ENCODE peak calls at places on chromosomes 2 and 18, in seven cellular contexts. One of them, this sample, is unnamed.
A peak's percentile ranks its signal among the peaks of the same experiment; 100 is the strongest.

GRCh38 chr2:157339965-157340655 is 14.5 kb upstream of the ERMN start:
- DNase-seq in H1: no peak
- DNase-seq in heart left ventricle: no peak
- DNase-seq in spleen: no peak
- DNase-seq in adrenal gland: no peak
- DNase-seq in HCT116: no peak
- DNase-seq in body of pancreas: peak; percentile 16
- DNase-seq in this sample: no peak

GRCh38 chr2:177315303-177315887 is 50.9 kb upstream of the NFE2L2 start:
- DNase-seq in H1: no peak
- DNase-seq in heart left ventricle: no peak
- DNase-seq in spleen: no peak
- DNase-seq in adrenal gland: no peak
- DNase-seq in HCT116: no peak
- DNase-seq in body of pancreas: no peak
- DNase-seq in this sample: no peak

GRCh38 chr18:57347784-57348183 is 4.6 kb upstream of the ST8SIA3 start:
- DNase-seq in H1: no peak
- DNase-seq in heart left ventricle: no peak
- DNase-seq in spleen: no peak
- DNase-seq in adrenal gland: no peak
- DNase-seq in HCT116: no peak
- DNase-seq in body of pancreas: no peak
- DNase-seq in this sample: no peak

GRCh38 chr2:16038586-16038985 is 98.2 kb downstream of the MYCN start:
- DNase-seq in H1: no peak
- DNase-seq in heart left ventricle: no peak
- DNase-seq in spleen: no peak
- DNase-seq in adrenal gland: no peak
- DNase-seq in HCT116: no peak
- DNase-seq in body of pancreas: no peak
- DNase-seq in this sample: no peak

GRCh38 chr2:70124983-70125480 is 37.8 kb downstream of the PCBP1 start:
- DNase-seq in H1: no peak
- DNase-seq in heart left ventricle: peak; percentile 79
- DNase-seq in spleen: peak; percentile 93
- DNase-seq in adrenal gland: peak; percentile 78
- DNase-seq in HCT116: no peak
- DNase-seq in body of pancreas: peak; percentile 73
- DNase-seq in this sample: no peak

GRCh38 chr2:58984731-58985130 is 743.6 kb upstream of the FANCL start:
- DNase-seq in H1: no peak
- DNase-seq in heart left ventricle: no peak
- DNase-seq in spleen: no peak
- DNase-seq in adrenal gland: no peak
- DNase-seq in HCT116: no peak
- DNase-seq in body of pancreas: no peak
- DNase-seq in this sample: no peak

GRCh38 chr2:115303-115702 is 69.0 kb upstream of the FAM110C start:
- DNase-seq in H1: no peak
- DNase-seq in heart left ventricle: no peak
- DNase-seq in spleen: no peak
- DNase-seq in adrenal gland: no peak
- DNase-seq in HCT116: peak; percentile 26
- DNase-seq in body of pancreas: no peak
- DNase-seq in this sample: no peak

GRCh38 chr2:238081150-238081549 is 19.0 kb upstream of the ESPNL start:
- DNase-seq in H1: no peak
- DNase-seq in heart left ventricle: no peak
- DNase-seq in spleen: no peak
- DNase-seq in adrenal gland: no peak
- DNase-seq in HCT116: no peak
- DNase-seq in body of pancreas: no peak
- DNase-seq in this sample: no peak

GRCh38 chr2:205694256-205694655 is 12.0 kb downstream of the NRP2 start:
- DNase-seq in H1: no peak
- DNase-seq in heart left ventricle: no peak
- DNase-seq in spleen: no peak
- DNase-seq in adrenal gland: no peak
- DNase-seq in HCT116: no peak
- DNase-seq in body of pancreas: no peak
- DNase-seq in this sample: no peak

GRCh38 chr2:37923308-37924055 is 1.6 kb upstream of the RMDN2 start:
- DNase-seq in H1: no peak
- DNase-seq in heart left ventricle: no peak
- DNase-seq in spleen: no peak
- DNase-seq in adrenal gland: no peak
- DNase-seq in HCT116: no peak
- DNase-seq in body of pancreas: no peak
- DNase-seq in this sample: no peak
- TF ChIP-seq POLR2A in H1: no peak
- TF ChIP-seq POLR2A in heart left ventricle: no peak
- TF ChIP-seq POLR2A in spleen: no peak
- TF ChIP-seq POLR2A in adrenal gland: no peak
- TF ChIP-seq POLR2A in HCT116: no peak
- TF ChIP-seq POLR2A in body of pancreas: no peak
- TF ChIP-seq POLR2A in this sample: no peak

GRCh38 chr18:12271376-12272235 is 17.4 kb downstream of the CIDEA start:
- DNase-seq in H1: no peak
- DNase-seq in heart left ventricle: peak; percentile 84
- DNase-seq in spleen: no peak
- DNase-seq in adrenal gland: peak; percentile 71
- DNase-seq in HCT116: peak; percentile 49
- DNase-seq in body of pancreas: peak; percentile 82
- DNase-seq in this sample: peak; percentile 84
- TF ChIP-seq POLR2A in H1: no peak
- TF ChIP-seq POLR2A in heart left ventricle: no peak
- TF ChIP-seq POLR2A in spleen: no peak
- TF ChIP-seq POLR2A in adrenal gland: no peak
- TF ChIP-seq POLR2A in HCT116: no peak
- TF ChIP-seq POLR2A in body of pancreas: peak; percentile 7
- TF ChIP-seq POLR2A in this sample: no peak

DNA sequence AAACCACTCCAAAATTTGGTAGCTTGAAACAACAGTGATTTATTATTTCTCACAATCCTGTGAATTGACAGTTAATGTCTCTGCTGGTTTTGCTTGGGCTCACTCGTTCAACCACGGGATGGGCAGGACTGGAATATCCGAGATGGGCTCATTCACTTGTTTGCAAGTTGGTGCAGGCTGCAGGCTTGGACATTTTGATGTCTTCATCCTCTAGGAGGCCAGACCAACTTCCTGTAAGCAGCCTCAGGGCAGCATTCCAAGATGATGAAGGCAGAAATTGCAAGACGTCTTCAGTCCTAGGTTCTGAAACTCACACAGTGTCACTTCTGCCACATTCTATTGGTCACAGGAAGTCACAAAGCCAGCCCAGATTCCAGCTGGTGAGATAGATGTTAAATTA is 47.1 kb downstream of the GPR39 start:
- DNase-seq in H1: no peak
- DNase-seq in heart left ventricle: no peak
- DNase-seq in spleen: no peak
- DNase-seq in adrenal gland: no peak
- DNase-seq in HCT116: no peak
- DNase-seq in body of pancreas: no peak
- DNase-seq in this sample: no peak
- TF ChIP-seq POLR2A in H1: no peak
- TF ChIP-seq POLR2A in heart left ventricle: no peak
- TF ChIP-seq POLR2A in spleen: no peak
- TF ChIP-seq POLR2A in adrenal gland: no peak
- TF ChIP-seq POLR2A in HCT116: no peak
- TF ChIP-seq POLR2A in body of pancreas: no peak
- TF ChIP-seq POLR2A in this sample: no peak

DNA sequence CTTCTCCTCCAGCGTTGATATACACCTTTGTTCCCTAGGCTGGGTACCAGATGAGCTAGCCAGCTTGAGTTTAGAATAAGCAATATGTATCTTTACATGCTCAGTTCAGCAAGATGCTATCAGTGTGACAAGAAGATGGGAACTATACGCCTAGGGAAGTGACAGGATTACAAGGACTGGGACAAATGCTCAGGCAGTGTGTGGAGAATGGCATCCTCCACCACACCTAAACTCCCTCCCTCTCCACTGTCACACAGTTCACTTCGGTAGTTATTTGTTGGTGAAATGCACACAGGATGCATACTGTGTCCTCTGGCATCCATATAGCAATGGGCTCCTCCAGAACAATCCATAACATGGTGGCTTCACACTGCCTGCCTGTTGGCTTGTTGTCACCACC is 7.7 kb downstream of the STAT1 start:
- DNase-seq in H1: no peak
- DNase-seq in heart left ventricle: no peak
- DNase-seq in spleen: no peak
- DNase-seq in adrenal gland: no peak
- DNase-seq in HCT116: no peak
- DNase-seq in body of pancreas: no peak
- DNase-seq in this sample: no peak
- TF ChIP-seq POLR2A in H1: no peak
- TF ChIP-seq POLR2A in heart left ventricle: no peak
- TF ChIP-seq POLR2A in spleen: no peak
- TF ChIP-seq POLR2A in adrenal gland: no peak
- TF ChIP-seq POLR2A in HCT116: no peak
- TF ChIP-seq POLR2A in body of pancreas: no peak
- TF ChIP-seq POLR2A in this sample: no peak

GRCh38 chr18:26362021-26362420 is 135.8 kb downstream of the TAF4B start:
- DNase-seq in H1: no peak
- DNase-seq in heart left ventricle: no peak
- DNase-seq in spleen: no peak
- DNase-seq in adrenal gland: no peak
- DNase-seq in HCT116: no peak
- DNase-seq in body of pancreas: no peak
- DNase-seq in this sample: no peak

GRCh38 chr18:26357960-26358359 is 131.7 kb downstream of the TAF4B start:
- DNase-seq in H1: no peak
- DNase-seq in heart left ventricle: no peak
- DNase-seq in spleen: no peak
- DNase-seq in adrenal gland: no peak
- DNase-seq in HCT116: no peak
- DNase-seq in body of pancreas: no peak
- DNase-seq in this sample: no peak

GRCh38 chr18:26350961-26351360 is 124.7 kb downstream of the TAF4B start:
- DNase-seq in H1: no peak
- DNase-seq in heart left ventricle: no peak
- DNase-seq in spleen: no peak
- DNase-seq in adrenal gland: no peak
- DNase-seq in HCT116: no peak
- DNase-seq in body of pancreas: no peak
- DNase-seq in this sample: no peak

DNA sequence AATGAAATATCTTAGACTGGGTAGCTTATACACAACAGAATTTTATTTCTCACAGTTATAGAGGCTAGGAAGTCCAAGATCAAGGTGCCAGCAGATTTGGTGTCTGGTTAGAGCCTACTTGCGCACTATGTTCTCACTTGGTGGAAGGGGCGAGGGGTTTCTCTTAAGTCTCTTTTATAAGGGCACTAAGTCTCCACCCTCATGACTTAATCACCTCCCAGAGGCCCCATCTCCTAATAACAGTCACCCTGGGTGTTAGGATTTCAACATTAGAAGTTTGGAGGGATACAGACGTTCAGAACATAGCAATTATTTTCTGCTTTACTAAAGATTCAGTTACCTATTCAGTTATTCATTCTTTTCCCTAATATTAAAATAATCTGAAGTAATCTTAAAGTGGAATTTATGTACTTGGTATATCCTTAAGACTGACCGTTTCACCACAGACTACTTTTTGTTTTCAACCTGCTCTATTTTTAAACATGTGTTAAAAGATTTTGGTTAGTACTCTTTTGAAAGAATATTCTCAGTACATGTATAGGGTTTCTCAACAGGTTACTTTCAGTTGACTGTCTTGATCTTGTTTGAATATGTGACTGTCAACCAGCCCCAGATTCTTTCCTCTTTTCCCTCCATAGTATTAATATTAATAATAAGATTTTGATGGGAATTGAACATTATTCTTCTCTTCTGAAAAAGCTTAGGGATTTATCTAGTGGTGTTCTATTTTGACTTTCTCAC is 130.0 kb downstream of the TAF4B start:
- DNase-seq in H1: no peak
- DNase-seq in heart left ventricle: no peak
- DNase-seq in spleen: no peak
- DNase-seq in adrenal gland: no peak
- DNase-seq in HCT116: no peak
- DNase-seq in body of pancreas: no peak
- DNase-seq in this sample: no peak
- TF ChIP-seq POLR2A in H1: no peak
- TF ChIP-seq POLR2A in heart left ventricle: no peak
- TF ChIP-seq POLR2A in spleen: no peak
- TF ChIP-seq POLR2A in adrenal gland: no peak
- TF ChIP-seq POLR2A in HCT116: no peak
- TF ChIP-seq POLR2A in body of pancreas: no peak
- TF ChIP-seq POLR2A in this sample: no peak

This sample was measured in H54.